ENCODE peak calls at places on chromosome 9, in six cellular contexts. Y, G, B, Q, U and P are unnamed samples.

GRCh38 chr9:7216004-7216821 is 458.4 kb downstream of the KDM4C start:
- DNase-seq in Y (no peak), Q (peak), U (no peak), B (no peak), G (peak), P (peak)

GRCh38 chr9:15218994-15219393 is 88.0 kb downstream of the TTC39B start:
- DNase-seq in Q (no peak), B (no peak), Y (no peak), U (no peak), G (no peak), P (no peak)

GRCh38 chr9:134234001-134234660 is 69.8 kb upstream of the RNU6ATAC start:
- DNase-seq in U (no peak), Q (no peak), B (no peak), Y (no peak), G (peak), P (no peak)

GRCh38 chr9:811101-811531 is 30.4 kb upstream of the DMRT1 start:
- DNase-seq in G (peak), Y (no peak), Q (peak), U (peak), B (no peak), P (no peak)

GRCh38 chr9:87655731-87656130 is 70.2 kb upstream of the CTSL start:
- DNase-seq in Q (no peak), G (no peak), Y (no peak), U (no peak), B (no peak), P (no peak)

GRCh38 chr9:126781186-126781585 is 23.7 kb upstream of the ZBTB43 start:
- DNase-seq in B (no peak), U (no peak), Q (no peak), G (no peak), Y (no peak), P (no peak)

GRCh38 chr9:136021891-136022681 is 60.9 kb upstream of the UBAC1 start:
- DNase-seq in Q (no peak), Y (peak), U (no peak), G (no peak), B (no peak), P (no peak)

GRCh38 chr9:99299214-99300102 is 77.4 kb downstream of the SEC61B start:
- DNase-seq in Q (peak), B (peak), G (peak), Y (no peak), U (no peak), P (peak)

GRCh38 chr9:75700252-75700640 is 190.2 kb upstream of the PCSK5 start:
- DNase-seq in Q (no peak), B (no peak), G (no peak), Y (no peak), U (no peak), P (no peak)

GRCh38 chr9:20941177-20941690 is 90.2 kb downstream of the HACD4 start:
- DNase-seq in U (peak), G (peak), B (peak), Y (peak), Q (peak), P (peak)

GRCh38 chr9:81719972-81720371 is 30.6 kb upstream of the TLE1 start:
- DNase-seq in G (no peak), Q (no peak), Y (no peak), B (no peak), U (no peak), P (no peak)

GRCh38 chr9:16726718-16727451 is 143.6 kb downstream of the BNC2 start:
- DNase-seq in U (peak), Y (peak), Q (peak), B (peak), G (peak), P (peak)

GRCh38 chr9:5321058-5321457 is 16.5 kb upstream of the RLN2 start:
- DNase-seq in G (peak), U (no peak), B (no peak), Q (no peak), Y (no peak), P (no peak)

GRCh38 chr9:114117614-114117995 is 18.5 kb upstream of the KIF12 start:
- DNase-seq in Q (no peak), G (no peak), Y (no peak), U (no peak), B (no peak), P (no peak)

GRCh38 chr9:137297060-137297664 is 4.9 kb downstream of the NRARP start:
- DNase-seq in B (no peak), Q (no peak), Y (no peak), U (no peak), G (no peak), P (no peak)

GRCh38 chr9:13917534-13917933 is 396.4 kb downstream of the NFIB start:
- DNase-seq in G (no peak), Y (no peak), Q (no peak), B (no peak), U (no peak), P (no peak)

GRCh38 chr9:130575514-130575913 is 3.9 kb upstream of the FUBP3 start:
- DNase-seq in Y (no peak), U (no peak), G (no peak), B (no peak), Q (no peak), P (no peak)

GRCh38 chr9:15333376-15333881 is 26.4 kb upstream of the TTC39B start:
- DNase-seq in B (no peak), U (no peak), Y (no peak), Q (no peak), G (no peak), P (no peak)

GRCh38 chr9:33350310-33350709 is 52.1 kb downstream of the AQP7 start:
- DNase-seq in Q (peak), B (peak), U (peak), G (peak), Y (no peak), P (peak)

GRCh38 chr9:72911816-72912215 is 41.0 kb downstream of the ALDH1A1 start:
- DNase-seq in B (no peak), U (no peak), G (no peak), Y (no peak), Q (no peak), P (no peak)

GRCh38 chr9:18485691-18486090 is 11.7 kb downstream of the ADAMTSL1 start:
- DNase-seq in Y (no peak), B (no peak), G (no peak), U (no peak), Q (peak), P (peak)

GRCh38 chr9:38208206-38208901 is 139.3 kb upstream of the SHB start:
- DNase-seq in G (peak), Q (no peak), Y (no peak), U (no peak), B (no peak), P (no peak)

GRCh38 chr9:114037961-114038723 is 40.0 kb downstream of the AMBP start:
- DNase-seq in Q (no peak), G (no peak), B (no peak), U (no peak), Y (no peak), P (no peak)

GRCh38 chr9:8539681-8540197 is 740.2 kb upstream of the DMAC1 start:
- DNase-seq in U (no peak), B (no peak), Q (no peak), Y (no peak), G (no peak), P (no peak)

DNA sequence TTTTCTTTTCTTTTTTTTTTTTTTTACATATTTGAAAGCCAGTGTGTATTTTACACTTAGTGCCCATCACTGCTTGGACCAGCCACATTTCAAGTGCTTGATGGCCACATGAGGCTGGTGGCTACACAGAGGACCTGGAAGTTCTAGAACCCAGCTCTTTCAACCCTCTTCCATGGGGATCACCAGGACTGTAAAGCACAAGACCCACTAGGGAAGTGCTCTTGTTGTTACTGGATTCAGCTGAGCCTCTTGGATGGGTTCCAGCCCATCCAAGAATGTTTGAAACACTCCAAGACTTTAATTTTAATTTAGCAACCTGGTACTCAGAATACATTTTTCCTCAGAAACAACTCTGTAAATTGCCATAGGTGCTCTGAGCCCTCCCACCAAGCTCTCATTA is 212.6 kb downstream of the HSD17B3 start:
- DNase-seq in Y (no peak), U (no peak), B (no peak), Q (no peak), G (no peak), P (no peak)
- H3K4me3 ChIP-seq in Y (no peak), U (no peak), B (no peak), Q (no peak), G (no peak), P (no peak)

GRCh38 chr9:128124873-128125574 is 2.5 kb downstream of the PTGES2 start:
- DNase-seq in Y (peak), B (peak), U (peak), G (peak), Q (peak), P (peak)

GRCh38 chr9:128127568-128127989 is at the start of gene PTGES2:
- DNase-seq in Y (peak), U (peak), B (peak), G (peak), Q (peak), P (peak)

GRCh38 chr9:128125575-128126354 is 1.8 kb downstream of the PTGES2 start:
- DNase-seq in Q (no peak), G (no peak), U (no peak), B (no peak), Y (peak), P (no peak)

GRCh38 chr9:128128836-128129590 is 1.5 kb upstream of the PTGES2 start:
- DNase-seq in U (no peak), G (no peak), Y (peak), Q (no peak), B (no peak), P (no peak)

DNA sequence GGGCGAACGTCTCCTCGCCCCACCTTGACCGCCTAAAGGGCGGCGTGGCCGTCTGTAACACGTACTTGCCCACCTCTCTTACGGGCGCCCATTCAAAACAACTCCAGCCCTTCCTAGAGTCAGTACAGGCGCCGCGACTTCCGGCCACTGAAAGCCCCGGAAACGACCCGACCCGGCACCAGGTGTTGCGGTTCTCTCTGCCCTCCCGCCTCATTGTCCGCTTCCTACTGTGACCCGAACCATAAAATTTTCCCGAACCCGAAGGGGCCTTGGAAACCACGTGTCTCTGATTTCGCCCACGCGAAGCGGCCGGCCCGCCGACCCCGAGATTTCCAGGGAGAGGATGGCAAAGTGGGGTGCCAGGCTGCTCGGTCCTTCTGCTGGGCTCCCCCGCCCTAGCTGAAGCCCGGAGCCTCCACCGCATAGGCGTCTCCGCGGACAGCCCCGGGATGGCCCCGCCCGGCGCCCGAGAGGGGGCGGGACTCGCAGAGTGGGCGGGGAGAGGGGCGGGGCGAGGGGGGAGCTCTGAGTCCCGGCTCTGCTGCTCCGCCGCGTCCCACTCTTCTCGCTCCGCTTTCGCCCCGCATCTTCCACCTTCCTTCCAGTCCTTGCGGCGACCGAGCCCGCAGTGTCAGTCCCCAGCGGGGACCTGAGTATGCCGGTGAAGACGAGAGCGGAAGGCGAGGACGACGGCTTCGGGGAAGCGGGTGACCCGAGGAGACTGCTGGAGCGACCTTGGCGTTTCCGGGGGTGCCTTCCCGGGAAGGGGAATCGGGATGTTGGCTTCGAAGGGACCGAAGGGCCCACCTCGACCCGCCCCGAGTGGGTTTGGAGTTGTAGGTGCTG is 684 bp upstream of the PTGES2 start:
- DNase-seq in U (peak), Q (peak), B (peak), G (peak), Y (peak), P (peak)
- TF ChIP-seq CTCF in U (no peak), Q (no peak), B (no peak), G (no peak), Y (no peak), P (no peak)

GRCh38 chr9:92970467-92970923 is 23.2 kb downstream of the FGD3 start:
- DNase-seq in B (no peak), G (peak), U (no peak), Q (no peak), Y (no peak), P (no peak)

GRCh38 chr9:92965759-92966517 is 18.6 kb downstream of the FGD3 start:
- DNase-seq in Y (no peak), U (no peak), G (no peak), B (no peak), Q (no peak), P (no peak)

GRCh38 chr9:92969516-92970466 is 22.5 kb downstream of the FGD3 start:
- DNase-seq in Q (no peak), Y (no peak), U (no peak), G (no peak), B (no peak), P (no peak)

GRCh38 chr9:92966518-92966800 is 19.1 kb downstream of the FGD3 start:
- DNase-seq in B (no peak), Q (no peak), U (no peak), Y (no peak), G (no peak), P (no peak)

GRCh38 chr9:92968081-92968480 is 20.8 kb downstream of the FGD3 start:
- DNase-seq in B (no peak), Y (no peak), Q (no peak), G (no peak), U (no peak), P (no peak)
- H3K4me3 ChIP-seq in B (no peak), Y (no peak), Q (no peak), G (no peak), U (no peak), P (no peak)

GRCh38 chr9:97487107-97487506 is 14.4 kb upstream of the TMOD1 start:
- DNase-seq in Q (no peak), G (peak), B (no peak), Y (no peak), U (no peak), P (no peak)
- TF ChIP-seq CTCF in Q (peak), G (peak), B (peak), Y (no peak), U (peak), P (peak)

DNA sequence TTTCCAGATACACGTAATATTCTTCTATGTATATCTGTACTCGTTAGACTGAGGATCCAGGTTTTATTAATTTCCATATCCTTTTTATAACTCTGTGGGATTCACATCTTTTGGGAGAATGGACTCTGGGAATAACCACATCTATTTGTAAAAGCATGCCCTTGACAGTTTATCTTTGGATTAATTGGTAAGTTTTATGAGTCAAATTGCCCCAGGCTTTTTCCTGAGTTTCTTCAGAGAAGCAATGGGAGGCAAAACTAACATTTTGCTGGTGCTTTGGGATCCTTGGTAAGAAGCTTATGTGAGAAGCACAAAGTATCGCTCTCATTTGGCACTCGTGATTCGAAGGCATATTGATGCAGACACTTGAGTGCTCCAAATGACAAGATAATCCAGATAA is 324.6 kb downstream of the TLE4 start:
- DNase-seq in U (no peak), B (no peak), Y (no peak), G (peak), Q (peak), P (peak)
- H3K4me3 ChIP-seq in U (no peak), B (no peak), Y (no peak), G (no peak), Q (no peak), P (no peak)